ENCODE peak calls at places on chromosomes 3 and 15, in four cellular contexts. One of them, this sample, is unnamed.

GRCh38 chr3:120559228-120560061 is 36.7 kb upstream of the NDUFB4 start:
- DNase-seq in WERI-Rb-1: peak
- DNase-seq in fibroblast of mammary gland: peak
- DNase-seq in fibroblast of villous mesenchyme: peak
- DNase-seq in this sample: peak

GRCh38 chr3:183484676-183485075 is 56.3 kb upstream of the MCF2L2 start:
- DNase-seq in WERI-Rb-1: no peak
- DNase-seq in fibroblast of mammary gland: no peak
- DNase-seq in fibroblast of villous mesenchyme: no peak
- DNase-seq in this sample: no peak

GRCh38 chr15:29942144-29942543 is 119.9 kb upstream of the TJP1 start:
- DNase-seq in fibroblast of villous mesenchyme: peak
- DNase-seq in fibroblast of mammary gland: peak
- DNase-seq in WERI-Rb-1: no peak
- DNase-seq in this sample: peak

GRCh38 chr3:55476515-55476914 is 10.6 kb downstream of the WNT5A start:
- DNase-seq in WERI-Rb-1: no peak
- DNase-seq in fibroblast of villous mesenchyme: peak
- DNase-seq in fibroblast of mammary gland: peak
- DNase-seq in this sample: peak

GRCh38 chr3:161630791-161631190 is 134.2 kb downstream of the OTOL1 start:
- DNase-seq in fibroblast of villous mesenchyme: peak
- DNase-seq in fibroblast of mammary gland: peak
- DNase-seq in WERI-Rb-1: no peak
- DNase-seq in this sample: peak

GRCh38 chr15:62742409-62743171 is 300.0 kb upstream of the TPM1 start:
- DNase-seq in WERI-Rb-1: peak
- DNase-seq in fibroblast of villous mesenchyme: peak
- DNase-seq in fibroblast of mammary gland: peak
- DNase-seq in this sample: peak

GRCh38 chr3:69770219-69770618 is 31.0 kb downstream of the MITF start:
- DNase-seq in fibroblast of villous mesenchyme: no peak
- DNase-seq in fibroblast of mammary gland: no peak
- DNase-seq in WERI-Rb-1: no peak
- DNase-seq in this sample: no peak

GRCh38 chr15:76935620-76936019 is 4.1 kb downstream of the RCN2 start:
- DNase-seq in fibroblast of villous mesenchyme: no peak
- DNase-seq in fibroblast of mammary gland: no peak
- DNase-seq in WERI-Rb-1: no peak
- DNase-seq in this sample: no peak

GRCh38 chr3:120567370-120568197 is 28.6 kb upstream of the NDUFB4 start:
- DNase-seq in WERI-Rb-1: peak
- DNase-seq in fibroblast of mammary gland: peak
- DNase-seq in fibroblast of villous mesenchyme: peak
- DNase-seq in this sample: peak

GRCh38 chr3:11386413-11387155 is 114.4 kb downstream of the ATG7 start:
- DNase-seq in fibroblast of villous mesenchyme: no peak
- DNase-seq in WERI-Rb-1: no peak
- DNase-seq in fibroblast of mammary gland: peak
- DNase-seq in this sample: peak

GRCh38 chr3:136381051-136381450 is 130.9 kb downstream of the PCCB start:
- DNase-seq in fibroblast of villous mesenchyme: no peak
- DNase-seq in WERI-Rb-1: no peak
- DNase-seq in fibroblast of mammary gland: no peak
- DNase-seq in this sample: no peak

GRCh38 chr3:107660316-107660976 is 137.7 kb downstream of the BBX start:
- DNase-seq in fibroblast of mammary gland: peak
- DNase-seq in fibroblast of villous mesenchyme: peak
- DNase-seq in WERI-Rb-1: no peak
- DNase-seq in this sample: peak

GRCh38 chr3:115623414-115623868 is at the start of gene GAP43:
- DNase-seq in fibroblast of villous mesenchyme: peak
- DNase-seq in fibroblast of mammary gland: peak
- DNase-seq in WERI-Rb-1: peak
- DNase-seq in this sample: peak

GRCh38 chr3:10352146-10352911 is 31.4 kb upstream of the SEC13 start:
- DNase-seq in fibroblast of mammary gland: peak
- DNase-seq in fibroblast of villous mesenchyme: peak
- DNase-seq in WERI-Rb-1: no peak
- DNase-seq in this sample: peak

GRCh38 chr15:91001209-91001608 is 6.9 kb upstream of the PRC1 start:
- DNase-seq in fibroblast of mammary gland: no peak
- DNase-seq in fibroblast of villous mesenchyme: no peak
- DNase-seq in WERI-Rb-1: no peak
- DNase-seq in this sample: no peak

DNA sequence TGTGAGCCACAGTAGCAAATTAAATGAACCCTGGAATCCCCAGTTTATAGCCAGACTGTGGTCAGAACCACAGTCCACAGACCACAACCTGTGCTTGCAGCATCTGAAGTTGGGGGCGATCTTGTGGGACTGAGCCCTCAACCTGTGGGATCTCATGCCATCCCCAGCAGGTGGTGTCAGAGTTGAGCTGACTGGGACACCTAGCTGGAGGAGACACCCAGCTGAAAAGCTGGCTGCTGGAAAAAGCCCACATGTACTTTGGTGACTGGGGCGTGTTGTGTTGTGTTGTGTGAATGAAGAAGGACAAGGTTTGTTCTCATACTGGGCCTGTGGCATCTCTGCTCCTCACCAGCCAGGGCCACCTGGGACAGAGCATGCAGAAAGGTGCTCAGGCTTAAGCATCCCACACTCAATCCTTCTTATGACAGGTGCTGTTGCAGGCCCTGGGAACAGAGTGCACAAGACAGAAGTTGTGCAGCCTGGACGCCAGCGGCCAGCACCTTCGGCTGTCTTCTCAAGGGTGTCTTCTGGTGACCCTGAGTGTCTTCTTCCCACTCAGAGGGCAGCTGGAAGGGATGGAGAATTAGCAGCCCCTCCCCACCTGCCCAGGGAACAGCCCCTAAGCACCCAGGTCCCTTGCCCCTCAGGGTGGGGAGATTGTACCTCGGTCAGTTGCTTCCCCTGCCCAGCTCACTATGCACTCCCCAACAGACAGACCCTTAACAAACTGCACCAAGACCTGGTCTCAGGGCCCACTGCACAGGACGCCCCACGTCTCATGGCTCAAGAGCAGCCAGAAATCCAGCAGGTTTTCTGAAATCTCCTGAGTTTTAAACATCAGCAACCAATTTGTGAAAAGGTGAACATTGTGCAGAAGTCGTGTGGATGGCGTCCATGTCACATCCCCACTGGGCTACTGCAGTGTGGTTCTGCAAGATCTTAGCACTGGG is 2.2 kb upstream of the UROC1 start:
- DNase-seq in WERI-Rb-1: no peak
- DNase-seq in fibroblast of villous mesenchyme: no peak
- DNase-seq in fibroblast of mammary gland: no peak
- DNase-seq in this sample: no peak
- H3K4me3 ChIP-seq in WERI-Rb-1: no peak
- H3K4me3 ChIP-seq in fibroblast of villous mesenchyme: no peak
- H3K4me3 ChIP-seq in fibroblast of mammary gland: no peak
- H3K4me3 ChIP-seq in this sample: no peak

DNA sequence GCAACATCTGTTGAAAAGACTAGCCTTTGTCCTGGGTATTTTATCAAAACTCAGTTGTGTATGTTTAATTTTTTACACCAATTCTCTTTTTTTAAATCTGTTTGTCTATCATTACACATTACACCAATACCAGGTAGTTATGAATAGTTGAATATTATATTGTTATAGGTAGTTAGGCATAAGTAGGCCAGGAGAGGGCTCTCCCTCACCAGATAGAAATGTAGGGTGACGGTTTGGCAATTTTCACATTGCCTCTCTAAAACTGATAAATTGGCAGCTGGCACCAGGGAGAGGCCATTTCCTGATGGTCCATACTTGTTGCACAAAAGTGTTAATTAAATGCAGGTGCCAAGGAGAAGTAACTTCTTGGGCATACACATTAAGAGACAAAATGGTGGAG is 483.1 kb upstream of the EPHA6 start:
- DNase-seq in fibroblast of mammary gland: no peak
- DNase-seq in WERI-Rb-1: no peak
- DNase-seq in fibroblast of villous mesenchyme: peak
- DNase-seq in this sample: peak
- TF ChIP-seq CTCF in fibroblast of mammary gland: no peak
- TF ChIP-seq CTCF in WERI-Rb-1: no peak
- TF ChIP-seq CTCF in fibroblast of villous mesenchyme: no peak
- TF ChIP-seq CTCF in this sample: no peak

GRCh38 chr3:71061581-71061980 is 521.9 kb downstream of the FOXP1 start:
- DNase-seq in WERI-Rb-1: no peak
- DNase-seq in fibroblast of mammary gland: no peak
- DNase-seq in fibroblast of villous mesenchyme: no peak
- DNase-seq in this sample: no peak
- H3K4me3 ChIP-seq in WERI-Rb-1: no peak
- H3K4me3 ChIP-seq in fibroblast of mammary gland: peak
- H3K4me3 ChIP-seq in fibroblast of villous mesenchyme: no peak
- H3K4me3 ChIP-seq in this sample: no peak

GRCh38 chr15:63823253-63823844 is 10.4 kb downstream of the HERC1 start:
- DNase-seq in fibroblast of mammary gland: no peak
- DNase-seq in WERI-Rb-1: no peak
- DNase-seq in fibroblast of villous mesenchyme: no peak
- DNase-seq in this sample: no peak

GRCh38 chr15:63830113-63830512 is 3.6 kb downstream of the HERC1 start:
- DNase-seq in fibroblast of villous mesenchyme: no peak
- DNase-seq in WERI-Rb-1: no peak
- DNase-seq in fibroblast of mammary gland: no peak
- DNase-seq in this sample: no peak

GRCh38 chr15:63827113-63827512 is 6.6 kb downstream of the HERC1 start:
- DNase-seq in fibroblast of mammary gland: no peak
- DNase-seq in fibroblast of villous mesenchyme: no peak
- DNase-seq in WERI-Rb-1: peak
- DNase-seq in this sample: no peak

GRCh38 chr15:63824570-63824969 is 9.2 kb downstream of the HERC1 start:
- DNase-seq in fibroblast of mammary gland: no peak
- DNase-seq in WERI-Rb-1: no peak
- DNase-seq in fibroblast of villous mesenchyme: no peak
- DNase-seq in this sample: no peak

GRCh38 chr15:63826513-63826912 is 7.2 kb downstream of the HERC1 start:
- DNase-seq in WERI-Rb-1: no peak
- DNase-seq in fibroblast of mammary gland: peak
- DNase-seq in fibroblast of villous mesenchyme: peak
- DNase-seq in this sample: peak
- TF ChIP-seq CTCF in WERI-Rb-1: peak
- TF ChIP-seq CTCF in fibroblast of mammary gland: peak
- TF ChIP-seq CTCF in fibroblast of villous mesenchyme: peak
- TF ChIP-seq CTCF in this sample: no peak

GRCh38 chr3:15982667-15983145 is 184.9 kb upstream of the ANKRD28 start:
- DNase-seq in WERI-Rb-1: no peak
- DNase-seq in fibroblast of mammary gland: peak
- DNase-seq in fibroblast of villous mesenchyme: peak
- DNase-seq in this sample: peak
- H3K4me3 ChIP-seq in WERI-Rb-1: no peak
- H3K4me3 ChIP-seq in fibroblast of mammary gland: peak
- H3K4me3 ChIP-seq in fibroblast of villous mesenchyme: no peak
- H3K4me3 ChIP-seq in this sample: no peak

DNA sequence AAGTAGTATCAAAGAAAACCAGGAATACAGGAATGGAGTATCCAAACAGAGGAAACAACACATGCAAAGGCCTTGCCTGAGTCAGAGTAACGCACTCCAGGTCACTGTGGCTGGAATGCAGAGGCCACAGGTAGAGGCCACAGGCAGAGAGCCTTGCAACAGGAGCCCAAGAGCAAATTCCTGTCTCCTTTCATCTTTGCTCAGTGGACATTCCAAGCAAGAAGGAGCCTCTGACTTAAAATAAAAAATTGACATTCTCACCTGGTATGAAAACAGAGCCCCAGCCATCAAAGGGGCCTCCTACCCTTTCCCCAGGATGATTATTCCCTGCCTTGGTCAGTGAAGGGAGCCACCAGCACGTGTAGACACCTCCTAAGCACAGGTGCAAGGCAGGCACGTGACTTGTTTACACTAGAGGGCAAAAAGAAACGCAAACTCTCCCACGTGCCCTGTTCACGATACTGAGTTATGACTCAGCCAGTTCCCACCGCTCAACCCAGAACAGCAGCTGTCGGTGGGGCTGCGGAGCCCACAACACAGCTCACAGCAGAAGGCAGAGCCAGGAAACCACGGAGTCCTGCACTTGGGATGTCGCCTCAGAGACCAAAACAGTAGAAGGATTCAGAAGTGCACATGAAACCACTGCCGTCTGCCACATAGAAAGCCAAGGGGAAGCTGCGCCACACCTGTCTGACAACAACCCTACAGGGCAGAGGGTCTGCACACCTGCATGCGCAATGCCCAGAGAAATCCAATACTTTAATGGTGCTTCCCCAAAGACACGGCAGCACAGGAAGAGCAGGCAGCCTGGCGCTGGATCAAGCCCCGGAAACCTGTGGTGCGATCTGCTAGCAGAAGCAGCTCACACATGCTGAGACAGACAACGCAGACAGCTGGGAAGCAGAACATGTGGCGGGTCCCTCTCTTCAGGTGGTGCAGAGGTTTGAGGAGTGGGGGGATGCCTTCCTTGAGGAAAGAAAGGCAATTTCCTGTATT is 52.1 kb downstream of the ITGB5 start:
- DNase-seq in fibroblast of villous mesenchyme: peak
- DNase-seq in fibroblast of mammary gland: peak
- DNase-seq in WERI-Rb-1: no peak
- DNase-seq in this sample: peak
- TF ChIP-seq CTCF in fibroblast of villous mesenchyme: no peak
- TF ChIP-seq CTCF in fibroblast of mammary gland: no peak
- TF ChIP-seq CTCF in WERI-Rb-1: no peak
- TF ChIP-seq CTCF in this sample: no peak

GRCh38 chr15:93073465-93073952 is 15.5 kb downstream of the RGMA start:
- DNase-seq in fibroblast of mammary gland: no peak
- DNase-seq in fibroblast of villous mesenchyme: no peak
- DNase-seq in WERI-Rb-1: no peak
- DNase-seq in this sample: peak

GRCh38 chr15:93070901-93071300 is 18.1 kb downstream of the RGMA start:
- DNase-seq in fibroblast of villous mesenchyme: no peak
- DNase-seq in WERI-Rb-1: no peak
- DNase-seq in fibroblast of mammary gland: no peak
- DNase-seq in this sample: no peak

GRCh38 chr15:93071469-93071891 is 17.5 kb downstream of the RGMA start:
- DNase-seq in fibroblast of mammary gland: peak
- DNase-seq in WERI-Rb-1: no peak
- DNase-seq in fibroblast of villous mesenchyme: no peak
- DNase-seq in this sample: peak

GRCh38 chr15:93072011-93072410 is 17.0 kb downstream of the RGMA start:
- DNase-seq in fibroblast of villous mesenchyme: peak
- DNase-seq in WERI-Rb-1: no peak
- DNase-seq in fibroblast of mammary gland: peak
- DNase-seq in this sample: peak

GRCh38 chr15:93072440-93073394 is 16.3 kb downstream of the RGMA start:
- DNase-seq in fibroblast of villous mesenchyme: peak
- DNase-seq in fibroblast of mammary gland: peak
- DNase-seq in WERI-Rb-1: peak
- DNase-seq in this sample: peak
- H3K4me3 ChIP-seq in fibroblast of villous mesenchyme: peak
- H3K4me3 ChIP-seq in fibroblast of mammary gland: peak
- H3K4me3 ChIP-seq in WERI-Rb-1: peak
- H3K4me3 ChIP-seq in this sample: peak